ENCODE peak calls at places on chromosomes 4 and X, in six cellular contexts. U, B, J, D, H and W are unnamed samples.

GRCh38 chrX:47796433-47796906 is 40.2 kb upstream of the ZNF81 start:
- DNase-seq in U (peak; percentile 43), B (peak; percentile 23), J (no peak), D (no peak), H (no peak), W (no peak)

GRCh38 chrX:115191490-115192243 is 2.5 kb downstream of the RBMXL3 start:
- DNase-seq in U (no peak), B (no peak), J (no peak), D (no peak), H (no peak), W (no peak)

GRCh38 chrX:46125139-46125538 is 420.1 kb downstream of the ZNF674 start:
- DNase-seq in U (no peak), B (peak; percentile 1), J (no peak), D (no peak), H (no peak), W (no peak)

GRCh38 chr4:2415881-2416563 is 2.4 kb downstream of the ZFYVE28 start:
- DNase-seq in U (no peak), B (no peak), J (no peak), D (no peak), H (no peak), W (no peak)

GRCh38 chrX:40663880-40664630 is 16.7 kb upstream of the CXorf38 start:
- DNase-seq in U (no peak), B (peak; percentile 70), J (peak; percentile 75), D (no peak), H (no peak), W (no peak)

GRCh38 chr4:74546020-74546419 is 101.1 kb downstream of the AREG start:
- DNase-seq in U (peak; percentile 93), B (peak; percentile 63), J (no peak), D (no peak), H (no peak), W (no peak)

GRCh38 chrX:13463608-13464007 is 105.8 kb upstream of the EGFL6 start:
- DNase-seq in U (peak; percentile 90), B (peak; percentile 87), J (no peak), D (no peak), H (no peak), W (no peak)

GRCh38 chrX:148501121-148502066 is 977 bp downstream of the AFF2 start:
- DNase-seq in U (no peak), B (peak; percentile 0), J (peak; percentile 56), D (no peak), H (peak; percentile 0), W (peak; percentile 9)

GRCh38 chr4:1011022-1011694 is at the start of gene FGFRL1:
- DNase-seq in U (peak; percentile 58), B (peak; percentile 86), J (peak; percentile 90), D (peak; percentile 33), H (peak; percentile 69), W (peak; percentile 88)

GRCh38 chrX:120380699-120381098 is 18.8 kb downstream of the ATP1B4 start:
- DNase-seq in U (peak; percentile 20), B (peak; percentile 3), J (peak; percentile 33), D (no peak), H (peak; percentile 14), W (no peak)

GRCh38 chrX:34638116-34638515 is 19.0 kb downstream of the TMEM47 start:
- DNase-seq in U (no peak), B (peak; percentile 31), J (no peak), D (no peak), H (peak; percentile 1), W (peak; percentile 26)

GRCh38 chr4:104571341-104571740 is 76.6 kb upstream of the CXXC4 start:
- DNase-seq in U (peak; percentile 59), B (no peak), J (peak; percentile 39), D (no peak), H (no peak), W (no peak)

GRCh38 chr4:147355849-147356248 is 125.0 kb upstream of the EDNRA start:
- DNase-seq in U (peak; percentile 65), B (peak; percentile 73), J (no peak), D (no peak), H (no peak), W (no peak)

GRCh38 chr4:4659871-4660651 is 118.2 kb upstream of the STX18 start:
- DNase-seq in U (peak; percentile 79), B (peak; percentile 93), J (no peak), D (no peak), H (peak; percentile 38), W (no peak)

GRCh38 chrX:154409222-154409871 is at the start of gene DNASE1L1:
- DNase-seq in U (peak; percentile 60), B (peak; percentile 76), J (peak; percentile 97), D (peak; percentile 22), H (peak; percentile 62), W (no peak)

GRCh38 chr4:76090241-76090691 is 15.8 kb downstream of the ART3 start:
- DNase-seq in U (peak; percentile 96), B (peak; percentile 72), J (no peak), D (no peak), H (no peak), W (no peak)

GRCh38 chrX:94051926-94052325 is 377.9 kb downstream of the FAM133A start:
- DNase-seq in U (no peak), B (no peak), J (peak; percentile 85), D (no peak), H (no peak), W (no peak)

GRCh38 chrX:140057001-140057411 is 91.7 kb upstream of the CXorf66 start:
- DNase-seq in U (peak; percentile 52), B (peak; percentile 63), J (peak; percentile 80), D (peak; percentile 88), H (peak; percentile 31), W (peak; percentile 91)

GRCh38 chrX:46268429-46268828 is 276.8 kb downstream of the ZNF674 start:
- DNase-seq in U (peak; percentile 78), B (no peak), J (no peak), D (no peak), H (peak; percentile 13), W (no peak)

GRCh38 chr4:101277661-101278060 is 69.7 kb downstream of the PPP3CA start:
- DNase-seq in U (peak; percentile 48), B (peak; percentile 38), J (no peak), D (no peak), H (no peak), W (no peak)

GRCh38 chr4:13544556-13545393 is 467 bp upstream of the NKX3-2 start:
- DNase-seq in U (peak; percentile 64), B (peak; percentile 33), J (peak; percentile 97), D (no peak), H (peak; percentile 90), W (peak; percentile 83)

GRCh38 chrX:121103381-121103780 is 56.0 kb downstream of the GLUD2 start:
- DNase-seq in U (no peak), B (no peak), J (no peak), D (no peak), H (no peak), W (no peak)

GRCh38 chr4:67575232-67575888 is 16.8 kb downstream of the STAP1 start:
- DNase-seq in U (no peak), B (no peak), J (no peak), D (no peak), H (no peak), W (no peak)

GRCh38 chr4:7598939-7599790 is 164.4 kb upstream of the PSAPL1 start:
- DNase-seq in U (no peak), B (no peak), J (no peak), D (no peak), H (no peak), W (no peak)

GRCh38 chrX:8027876-8028275 is 100.7 kb upstream of the PNPLA4 start:
- DNase-seq in U (no peak), B (no peak), J (no peak), D (no peak), H (no peak), W (no peak)

GRCh38 chrX:69031971-69032391 is 133.3 kb downstream of the PJA1 start:
- DNase-seq in U (peak; percentile 86), B (no peak), J (no peak), D (no peak), H (no peak), W (no peak)

GRCh38 chr4:110091426-110091825 is 107.0 kb downstream of the ELOVL6 start:
- DNase-seq in U (peak; percentile 90), B (peak; percentile 64), J (no peak), D (no peak), H (no peak), W (no peak)

GRCh38 chr4:81854406-81854805 is 382.7 kb upstream of the RASGEF1B start:
- DNase-seq in U (no peak), B (no peak), J (no peak), D (no peak), H (no peak), W (no peak)

GRCh38 chrX:103503853-103504207 is 15.5 kb downstream of the RAB40A start:
- DNase-seq in U (no peak), B (no peak), J (no peak), D (no peak), H (no peak), W (no peak)

GRCh38 chrX:41946973-41947612 is 23.7 kb upstream of the CASK start:
- DNase-seq in U (no peak), B (no peak), J (no peak), D (no peak), H (no peak), W (no peak)

GRCh38 chr4:26139310-26139924 is 181.4 kb upstream of the RBPJ start:
- DNase-seq in U (no peak), B (no peak), J (no peak), D (no peak), H (no peak), W (no peak)

GRCh38 chr4:3408793-3409330 is 32.9 kb upstream of the HGFAC start:
- DNase-seq in U (no peak), B (no peak), J (peak; percentile 23), D (no peak), H (no peak), W (no peak)

GRCh38 chrX:48883729-48884128 is 13.8 kb downstream of the TIMM17B start:
- DNase-seq in U (no peak), B (no peak), J (no peak), D (peak; percentile 22), H (no peak), W (no peak)
- TF ChIP-seq CTCF in U (no peak), B (no peak), J (peak; percentile 13), D (no peak), H (no peak), W (no peak)

DNA sequence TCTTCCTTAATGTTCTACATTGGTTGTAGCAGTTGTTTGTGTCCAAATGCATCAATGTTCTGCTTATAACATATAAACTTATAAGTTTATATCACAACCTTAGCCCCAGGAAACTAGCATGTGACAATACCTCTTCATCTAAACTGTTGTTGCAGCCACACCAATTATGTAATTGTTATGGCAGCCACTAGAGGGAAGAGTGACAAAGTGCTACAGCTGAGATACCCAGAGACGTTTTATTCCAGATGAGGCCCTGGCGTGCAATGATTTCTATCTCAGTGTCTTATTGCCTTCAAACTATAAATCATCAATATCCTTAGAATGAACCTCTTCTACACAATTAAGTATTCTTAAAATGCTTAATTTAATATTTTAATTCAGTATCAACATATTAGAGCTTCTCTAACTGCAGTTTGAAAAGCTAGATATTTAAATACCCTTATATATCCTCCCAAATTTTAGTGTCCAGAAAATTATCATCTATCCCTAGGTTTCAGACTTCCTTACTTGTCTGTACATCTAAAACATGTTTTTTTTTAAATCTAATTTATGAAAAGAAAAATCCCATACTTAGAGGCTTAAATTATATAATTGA is 171.6 kb downstream of the PCDH10 start:
- DNase-seq in U (peak; percentile 36), B (no peak), J (peak; percentile 40), D (no peak), H (peak; percentile 21), W (peak; percentile 6)
- TF ChIP-seq CTCF in U (peak; percentile 62), B (peak; percentile 19), J (peak; percentile 81), D (peak; percentile 62), H (peak; percentile 41), W (peak; percentile 79)

GRCh38 chr4:139734875-139735380 is 69.3 kb downstream of the MGST2 start:
- DNase-seq in U (peak; percentile 60), B (peak; percentile 86), J (peak; percentile 87), D (peak; percentile 83), H (no peak), W (peak; percentile 89)
- TF ChIP-seq CTCF in U (peak; percentile 72), B (peak; percentile 59), J (peak; percentile 95), D (peak; percentile 84), H (no peak), W (peak; percentile 92)

GRCh38 chr4:23333946-23334878 is 555.6 kb downstream of the PPARGC1A start:
- DNase-seq in U (peak; percentile 92), B (peak; percentile 61), J (peak; percentile 61), D (no peak), H (no peak), W (no peak)
- TF ChIP-seq CTCF in U (peak; percentile 35), B (no peak), J (peak; percentile 59), D (no peak), H (no peak), W (peak; percentile 48)